ENCODE peak calls at places on chromosomes 1 and 21, in four cellular contexts. One of them, this sample, is unnamed.

GRCh38 chr21:39518055-39518844 is 66.5 kb downstream of the SH3BGR start:
- DNase-seq in WTC11: peak; percentile 78
- DNase-seq in K562: peak; percentile 90
- DNase-seq in HepG2: peak; percentile 60
- DNase-seq in this sample: peak; percentile 86

GRCh38 chr1:22875240-22875639 is 97.4 kb downstream of the LACTBL1 start:
- DNase-seq in WTC11: no peak
- DNase-seq in K562: no peak
- DNase-seq in HepG2: no peak
- DNase-seq in this sample: no peak

GRCh38 chr1:46622341-46622740 is 5.7 kb upstream of the MOB3C start:
- DNase-seq in WTC11: peak; percentile 59
- DNase-seq in K562: peak; percentile 72
- DNase-seq in HepG2: peak; percentile 31
- DNase-seq in this sample: peak; percentile 61

GRCh38 chr1:186757851-186758250 is 70.9 kb upstream of the PLA2G4A start:
- DNase-seq in WTC11: no peak
- DNase-seq in K562: no peak
- DNase-seq in HepG2: no peak
- DNase-seq in this sample: no peak

GRCh38 chr21:33027401-33028185 is 1.9 kb downstream of the OLIG2 start:
- DNase-seq in WTC11: peak; percentile 44
- DNase-seq in K562: no peak
- DNase-seq in HepG2: no peak
- DNase-seq in this sample: no peak

GRCh38 chr1:113792986-113793385 is 19.3 kb downstream of the RSBN1 start:
- DNase-seq in WTC11: no peak
- DNase-seq in K562: no peak
- DNase-seq in HepG2: no peak
- DNase-seq in this sample: no peak

GRCh38 chr1:48245106-48245505 is 22.6 kb downstream of the SLC5A9 start:
- DNase-seq in WTC11: no peak
- DNase-seq in K562: no peak
- DNase-seq in HepG2: no peak
- DNase-seq in this sample: no peak

GRCh38 chr1:162020145-162020544 is 3.5 kb downstream of the OLFML2B start:
- DNase-seq in WTC11: no peak
- DNase-seq in K562: no peak
- DNase-seq in HepG2: no peak
- DNase-seq in this sample: no peak

GRCh38 chr21:20215959-20216358 is 782.2 kb upstream of the NCAM2 start:
- DNase-seq in WTC11: no peak
- DNase-seq in K562: no peak
- DNase-seq in HepG2: no peak
- DNase-seq in this sample: no peak

GRCh38 chr1:206013017-206013800 is 10.0 kb upstream of the RAB7B start:
- DNase-seq in WTC11: no peak
- DNase-seq in K562: no peak
- DNase-seq in HepG2: no peak
- DNase-seq in this sample: no peak

GRCh38 chr1:27979151-27979858 is 19.5 kb downstream of the XKR8 start:
- DNase-seq in WTC11: no peak
- DNase-seq in K562: peak; percentile 76
- DNase-seq in HepG2: no peak
- DNase-seq in this sample: peak; percentile 56

GRCh38 chr1:6530504-6531160 is 23.7 kb downstream of the NOL9 start:
- DNase-seq in WTC11: no peak
- DNase-seq in K562: no peak
- DNase-seq in HepG2: no peak
- DNase-seq in this sample: no peak

GRCh38 chr1:154686507-154686906 is 78.5 kb upstream of the ADAR start:
- DNase-seq in WTC11: no peak
- DNase-seq in K562: no peak
- DNase-seq in HepG2: no peak
- DNase-seq in this sample: no peak

GRCh38 chr1:190679032-190679431 is 201.4 kb upstream of the BRINP3 start:
- DNase-seq in WTC11: no peak
- DNase-seq in K562: no peak
- DNase-seq in HepG2: no peak
- DNase-seq in this sample: no peak

GRCh38 chr1:156489166-156489934 is 11.2 kb downstream of the MEF2D start:
- DNase-seq in WTC11: peak; percentile 60
- DNase-seq in K562: peak; percentile 57
- DNase-seq in HepG2: no peak
- DNase-seq in this sample: no peak

GRCh38 chr1:173827611-173828010 is 2.9 kb upstream of the CENPL start:
- DNase-seq in WTC11: no peak
- DNase-seq in K562: no peak
- DNase-seq in HepG2: no peak
- DNase-seq in this sample: no peak

GRCh38 chr1:906532-907420 is 16.9 kb upstream of the SAMD11 start:
- DNase-seq in WTC11: no peak
- DNase-seq in K562: no peak
- DNase-seq in HepG2: no peak
- DNase-seq in this sample: no peak

GRCh38 chr1:238492271-238492670 is 601.5 kb upstream of the ZP4 start:
- DNase-seq in WTC11: peak; percentile 42
- DNase-seq in K562: no peak
- DNase-seq in HepG2: no peak
- DNase-seq in this sample: no peak

GRCh38 chr1:61463220-61463619 is 261.7 kb downstream of the TM2D1 start:
- DNase-seq in WTC11: no peak
- DNase-seq in K562: no peak
- DNase-seq in HepG2: no peak
- DNase-seq in this sample: no peak

GRCh38 chr1:32817815-32818786 is 648 bp downstream of the S100PBP start:
- DNase-seq in WTC11: peak; percentile 80
- DNase-seq in K562: peak; percentile 87
- DNase-seq in HepG2: peak; percentile 67
- DNase-seq in this sample: peak; percentile 82

GRCh38 chr1:55194851-55195250 is 20.3 kb downstream of the USP24 start:
- DNase-seq in WTC11: no peak
- DNase-seq in K562: no peak
- DNase-seq in HepG2: no peak
- DNase-seq in this sample: no peak

GRCh38 chr1:228210076-228210651 is 2.3 kb downstream of the OBSCN start:
- DNase-seq in WTC11: no peak
- DNase-seq in K562: no peak
- DNase-seq in HepG2: no peak
- DNase-seq in this sample: no peak

GRCh38 chr1:45673956-45674355 is 12.4 kb downstream of the GPBP1L1 start:
- DNase-seq in WTC11: no peak
- DNase-seq in K562: no peak
- DNase-seq in HepG2: no peak
- DNase-seq in this sample: no peak

GRCh38 chr1:109240158-109241152 is 8.9 kb upstream of the CELSR2 start:
- DNase-seq in WTC11: peak; percentile 70
- DNase-seq in K562: peak; percentile 41
- DNase-seq in HepG2: no peak
- DNase-seq in this sample: no peak

GRCh38 chr1:34602907-34603306 is 151.9 kb upstream of the GJB5 start:
- DNase-seq in WTC11: no peak
- DNase-seq in K562: no peak
- DNase-seq in HepG2: no peak
- DNase-seq in this sample: no peak

GRCh38 chr1:34603594-34603993 is 151.3 kb upstream of the GJB5 start:
- DNase-seq in WTC11: no peak
- DNase-seq in K562: no peak
- DNase-seq in HepG2: no peak
- DNase-seq in this sample: no peak

GRCh38 chr1:34597877-34598514 is 156.9 kb upstream of the GJB5 start:
- DNase-seq in WTC11: peak; percentile 94
- DNase-seq in K562: peak; percentile 78
- DNase-seq in HepG2: peak; percentile 32
- DNase-seq in this sample: peak; percentile 75
- TF ChIP-seq ELF4 in WTC11: no peak
- TF ChIP-seq ELF4 in K562: no peak
- TF ChIP-seq ELF4 in HepG2: no peak
- TF ChIP-seq ELF4 in this sample: no peak

GRCh38 chr21:43208561-43209332 is 39.9 kb downstream of the CRYAA start:
- DNase-seq in WTC11: peak; percentile 11
- DNase-seq in K562: no peak
- DNase-seq in HepG2: no peak
- DNase-seq in this sample: no peak

GRCh38 chr21:43207868-43208267 is 39.1 kb downstream of the CRYAA start:
- DNase-seq in WTC11: peak; percentile 4
- DNase-seq in K562: no peak
- DNase-seq in HepG2: no peak
- DNase-seq in this sample: no peak

GRCh38 chr21:43211085-43212071 is 42.6 kb downstream of the CRYAA start:
- DNase-seq in WTC11: peak; percentile 67
- DNase-seq in K562: no peak
- DNase-seq in HepG2: peak; percentile 90
- DNase-seq in this sample: no peak

GRCh38 chr21:43210454-43211084 is 41.8 kb downstream of the CRYAA start:
- DNase-seq in WTC11: peak; percentile 5
- DNase-seq in K562: no peak
- DNase-seq in HepG2: no peak
- DNase-seq in this sample: no peak

DNA sequence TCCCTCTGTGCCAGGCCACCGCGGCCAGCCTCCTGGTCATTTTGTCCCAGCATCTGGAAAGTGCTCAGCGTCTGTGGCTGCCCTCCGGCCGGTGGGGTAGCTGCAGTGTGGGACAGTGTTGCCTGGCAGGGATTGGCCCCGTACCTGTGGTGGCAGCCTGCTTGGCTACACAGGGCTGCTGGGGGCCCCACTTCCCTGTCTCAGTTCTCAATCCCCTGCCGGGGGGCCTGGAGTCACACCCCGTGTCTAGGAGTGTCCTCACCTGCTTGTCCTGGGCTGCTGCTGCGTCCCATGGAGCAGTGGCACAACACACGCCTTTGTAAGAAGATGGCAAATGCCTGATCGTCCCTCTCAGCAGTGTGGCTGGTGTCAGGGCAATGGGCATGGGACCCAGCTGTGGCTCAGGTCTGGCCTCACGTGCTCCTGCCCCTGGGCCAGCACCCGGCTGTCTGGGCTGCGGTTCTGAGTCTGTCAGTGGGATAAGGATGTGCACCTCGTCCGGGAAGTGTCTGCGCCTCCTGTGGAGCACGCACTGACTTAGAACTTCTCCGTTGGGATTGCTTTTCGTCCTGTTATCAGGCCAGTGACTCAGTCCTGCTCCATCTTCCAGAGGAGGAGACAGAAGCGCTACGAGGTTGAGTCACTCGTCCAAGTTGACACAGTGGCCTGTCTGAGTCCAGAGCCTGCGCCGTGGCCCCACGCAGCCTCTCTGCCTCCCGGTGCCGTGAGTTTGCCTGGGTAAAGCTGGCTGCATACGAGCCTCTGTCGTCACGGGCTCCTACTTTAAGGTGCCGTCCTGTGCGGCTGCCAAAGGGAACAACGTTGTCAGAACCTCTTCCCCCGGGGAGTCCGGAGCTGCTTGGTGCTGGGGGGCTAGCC is 41.0 kb downstream of the CRYAA start:
- DNase-seq in WTC11: peak; percentile 8
- DNase-seq in K562: no peak
- DNase-seq in HepG2: peak; percentile 72
- DNase-seq in this sample: no peak
- TF ChIP-seq SP1 in WTC11: no peak
- TF ChIP-seq SP1 in K562: no peak
- TF ChIP-seq SP1 in HepG2: no peak
- TF ChIP-seq SP1 in this sample: no peak

GRCh38 chr1:79371802-79372201 is 365.3 kb upstream of the ADGRL4 start:
- DNase-seq in WTC11: no peak
- DNase-seq in K562: no peak
- DNase-seq in HepG2: no peak
- DNase-seq in this sample: no peak

GRCh38 chr1:79376106-79376505 is 369.6 kb upstream of the ADGRL4 start:
- DNase-seq in WTC11: no peak
- DNase-seq in K562: no peak
- DNase-seq in HepG2: no peak
- DNase-seq in this sample: no peak

GRCh38 chr1:79369091-79369490 is 362.6 kb upstream of the ADGRL4 start:
- DNase-seq in WTC11: no peak
- DNase-seq in K562: no peak
- DNase-seq in HepG2: no peak
- DNase-seq in this sample: no peak

GRCh38 chr1:79375352-79375751 is 368.8 kb upstream of the ADGRL4 start:
- DNase-seq in WTC11: no peak
- DNase-seq in K562: no peak
- DNase-seq in HepG2: no peak
- DNase-seq in this sample: no peak

DNA sequence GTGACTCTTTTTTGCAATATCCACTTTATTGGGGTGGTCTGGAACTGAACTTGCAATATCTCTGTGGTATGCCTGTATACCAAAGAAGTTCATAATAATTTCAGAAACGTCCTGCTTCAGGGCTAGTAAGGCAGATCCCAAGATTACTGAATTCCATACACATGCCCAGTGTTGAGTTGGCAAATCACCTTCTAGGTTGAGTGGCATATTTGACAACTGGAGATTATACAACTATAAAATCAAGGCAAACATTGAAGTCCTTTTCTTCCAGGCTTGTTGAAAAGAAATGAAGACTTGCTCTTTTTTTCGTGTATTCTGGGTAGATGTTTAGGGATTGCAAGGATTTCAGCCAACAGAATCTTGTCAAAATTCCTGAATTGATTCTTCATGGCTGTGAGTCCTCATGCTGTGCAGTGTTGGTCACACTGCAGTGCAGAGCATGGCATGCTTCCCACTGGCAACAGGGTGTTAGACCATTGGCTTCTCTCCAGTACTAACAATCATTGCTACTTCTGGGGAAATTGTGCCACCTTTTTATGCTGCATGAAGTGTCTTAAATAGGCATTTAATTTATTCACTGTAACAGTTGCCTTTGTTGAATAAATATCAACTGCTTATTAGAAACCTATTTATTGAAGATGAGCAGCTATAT is 367.1 kb upstream of the ADGRL4 start:
- DNase-seq in WTC11: no peak
- DNase-seq in K562: no peak
- DNase-seq in HepG2: no peak
- DNase-seq in this sample: no peak
- TF ChIP-seq ELF4 in WTC11: no peak
- TF ChIP-seq ELF4 in K562: no peak
- TF ChIP-seq ELF4 in HepG2: no peak
- TF ChIP-seq ELF4 in this sample: no peak

GRCh38 chr1:207645632-207646081 is 724 bp downstream of the CR1L start:
- DNase-seq in WTC11: peak; percentile 31
- DNase-seq in K562: no peak
- DNase-seq in HepG2: no peak
- DNase-seq in this sample: no peak
- TF ChIP-seq SP1 in WTC11: no peak
- TF ChIP-seq SP1 in K562: no peak
- TF ChIP-seq SP1 in HepG2: no peak
- TF ChIP-seq SP1 in this sample: no peak